ENCODE peak calls at places on chromosomes 13 and 19, in ten cellular contexts. F, S, Q, W, N, D, I, V, E and A are unnamed samples.

GRCh38 chr13:110712081-110712848 is 1.2 kb upstream of the ING1 start:
- DNase-seq in F (peak), S (peak), Q (peak), W (peak), N (peak), D (no peak), I (no peak), V (peak), E (peak), A (peak)

GRCh38 chr13:50543767-50544166 is 299.7 kb downstream of the DLEU7 start:
- DNase-seq in F (peak), S (peak), Q (peak), W (no peak), N (peak), D (no peak), I (no peak), V (no peak), E (no peak), A (peak)

GRCh38 chr13:22736084-22736767 is 444.6 kb upstream of the SGCG start:
- DNase-seq in F (no peak), S (no peak), Q (no peak), W (no peak), N (no peak), D (no peak), I (no peak), V (no peak), E (no peak), A (no peak)

GRCh38 chr13:39600766-39601165 is 2.2 kb downstream of the LHFPL6 start:
- DNase-seq in F (no peak), S (peak), Q (no peak), W (no peak), N (peak), D (no peak), I (peak), V (peak), E (peak), A (no peak)

GRCh38 chr19:29945433-29945832 is 3.4 kb downstream of the URI1 start:
- DNase-seq in F (no peak), S (no peak), Q (peak), W (no peak), N (no peak), D (no peak), I (no peak), V (no peak), E (no peak), A (no peak)

GRCh38 chr19:28575816-28576215 is 637.1 kb downstream of the UQCRFS1 start:
- DNase-seq in F (no peak), S (no peak), Q (no peak), W (no peak), N (no peak), D (no peak), I (no peak), V (no peak), E (no peak), A (no peak)

GRCh38 chr13:23212621-23213020 is 31.8 kb downstream of the SGCG start:
- DNase-seq in F (peak), S (no peak), Q (no peak), W (no peak), N (no peak), D (no peak), I (no peak), V (no peak), E (no peak), A (no peak)

GRCh38 chr13:85019121-85019520 is 780.1 kb downstream of the SLITRK6 start:
- DNase-seq in F (no peak), S (no peak), Q (no peak), W (no peak), N (no peak), D (no peak), I (no peak), V (no peak), E (no peak), A (no peak)

GRCh38 chr13:66139250-66139649 is 1090.9 kb downstream of the PCDH9 start:
- DNase-seq in F (no peak), S (no peak), Q (no peak), W (no peak), N (no peak), D (no peak), I (no peak), V (no peak), E (no peak), A (no peak)

GRCh38 chr19:35090160-35090794 is 25.3 kb upstream of the FXYD3 start:
- DNase-seq in F (peak), S (peak), Q (peak), W (peak), N (peak), D (no peak), I (no peak), V (peak), E (peak), A (no peak)
- TF ChIP-seq CTCF in F (peak), S (peak), Q (peak), W (peak), N (peak), D (peak), I (peak), V (peak), E (peak), A (peak)

DNA sequence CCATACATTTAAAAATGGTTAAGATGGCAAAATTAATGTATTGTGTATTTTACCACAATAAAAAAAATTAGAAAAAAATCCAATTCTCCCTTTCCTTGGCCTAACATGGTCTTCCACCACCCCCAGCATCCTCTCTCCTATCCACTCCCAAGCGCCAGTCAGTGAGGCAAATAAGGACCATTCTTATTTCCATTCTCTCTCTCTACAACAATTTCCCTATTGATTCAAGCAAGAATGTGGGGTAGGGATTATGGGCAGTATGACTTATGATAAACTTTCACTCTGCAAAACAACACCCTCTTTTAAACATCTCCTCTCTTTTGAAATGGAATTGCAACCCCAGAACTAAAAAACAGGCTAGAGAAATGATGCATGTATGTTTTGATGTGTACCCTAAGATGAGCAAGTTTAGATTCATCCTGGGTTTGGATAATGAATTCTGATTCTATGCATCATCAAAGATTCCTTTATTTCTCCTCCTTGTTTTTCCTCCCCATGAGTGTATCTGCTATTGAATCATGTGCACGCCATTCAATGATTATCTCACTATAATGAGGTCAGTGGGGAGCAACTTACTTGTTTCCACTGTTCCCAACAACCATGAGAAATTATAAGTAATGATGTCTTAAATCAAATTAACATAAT is 3.5 kb downstream of the STARD13 start:
- DNase-seq in F (peak), S (no peak), Q (peak), W (no peak), N (peak), D (no peak), I (no peak), V (no peak), E (no peak), A (no peak)
- H3K4me3 ChIP-seq in F (peak), S (no peak), Q (peak), W (no peak), N (no peak), D (no peak), I (no peak), V (no peak), E (no peak), A (no peak)

DNA sequence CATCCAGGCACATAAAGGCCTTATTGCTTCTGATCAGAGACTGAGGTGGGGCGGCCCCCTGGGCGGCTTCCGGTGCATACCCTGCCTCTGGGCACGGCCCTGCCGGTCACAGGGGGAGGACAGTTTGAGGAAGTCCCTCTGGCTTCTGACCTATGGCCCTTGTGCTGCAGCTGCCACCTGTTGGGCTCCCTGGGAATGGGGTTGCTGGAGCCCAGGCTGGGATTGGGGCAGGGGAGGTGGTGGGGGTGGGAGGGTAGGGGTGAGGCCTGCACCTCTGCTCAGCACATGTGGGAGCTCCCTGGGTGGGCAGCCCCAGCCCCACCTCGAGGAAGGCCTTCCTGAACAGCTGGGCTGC is 10.7 kb downstream of the ANO8 start:
- DNase-seq in F (no peak), S (no peak), Q (no peak), W (no peak), N (no peak), D (no peak), I (no peak), V (no peak), E (no peak), A (no peak)
- TF ChIP-seq CTCF in F (no peak), S (no peak), Q (no peak), W (no peak), N (no peak), D (no peak), I (no peak), V (no peak), E (no peak), A (no peak)

GRCh38 chr13:94678845-94679244 is 33.5 kb downstream of the SOX21 start:
- DNase-seq in F (no peak), S (no peak), Q (no peak), W (no peak), N (no peak), D (no peak), I (no peak), V (no peak), E (no peak), A (no peak)

GRCh38 chr13:94679614-94680013 is 32.7 kb downstream of the SOX21 start:
- DNase-seq in F (no peak), S (no peak), Q (no peak), W (no peak), N (no peak), D (no peak), I (no peak), V (no peak), E (no peak), A (no peak)

GRCh38 chr13:94682229-94682628 is 30.1 kb downstream of the SOX21 start:
- DNase-seq in F (no peak), S (no peak), Q (no peak), W (no peak), N (no peak), D (no peak), I (no peak), V (no peak), E (no peak), A (no peak)

GRCh38 chr13:94677799-94678198 is 34.5 kb downstream of the SOX21 start:
- DNase-seq in F (no peak), S (no peak), Q (no peak), W (no peak), N (no peak), D (no peak), I (no peak), V (no peak), E (no peak), A (no peak)

GRCh38 chr13:94683426-94683825 is 28.9 kb downstream of the SOX21 start:
- DNase-seq in F (no peak), S (no peak), Q (no peak), W (no peak), N (no peak), D (no peak), I (no peak), V (no peak), E (no peak), A (no peak)
- H3K4me3 ChIP-seq in F (no peak), S (no peak), Q (no peak), W (no peak), N (no peak), D (no peak), I (no peak), V (no peak), E (no peak), A (no peak)